ENCODE peak calls at places on chromosomes 11 and 22, in five cellular contexts. X is Peyer's patch, T is sigmoid colon, U is mesenchymal stem cell, F is DND-41. I is an unnamed sample.

GRCh38 chr22:30247974-30248373 is 1.4 kb upstream of the LIF start:
- DNase-seq in F (no peak), T (no peak), U (no peak), X (no peak), I (peak; percentile 10)

GRCh38 chr11:6523253-6523652 is 26.2 kb downstream of the DNHD1 start:
- DNase-seq in X (no peak), F (no peak), U (peak; percentile 52), T (no peak), I (no peak)

GRCh38 chr11:32379714-32380113 is 55.6 kb downstream of the WT1 start:
- DNase-seq in F (no peak), T (no peak), U (no peak), X (no peak), I (no peak)

GRCh38 chr22:23241562-23242472 is 61.5 kb downstream of the BCR start:
- DNase-seq in T (no peak), X (no peak), U (no peak), F (no peak), I (no peak)

GRCh38 chr11:33893711-33894401 is 2.0 kb upstream of the LMO2 start:
- DNase-seq in X (peak; percentile 65), T (no peak), U (peak; percentile 10), F (peak; percentile 75), I (peak; percentile 67)

GRCh38 chr22:29813563-29813962 is 24.5 kb downstream of the ASCC2 start:
- DNase-seq in F (no peak), X (no peak), U (peak; percentile 82), T (no peak), I (no peak)

GRCh38 chr22:20324139-20324516 is 4.3 kb upstream of the DGCR6L start:
- DNase-seq in F (no peak), U (no peak), T (no peak), X (peak; percentile 48), I (peak; percentile 45)

GRCh38 chr11:35683728-35684339 is 21.3 kb downstream of the TRIM44 start:
- DNase-seq in U (peak; percentile 45), F (no peak), X (no peak), T (no peak), I (no peak)

GRCh38 chr11:9017773-9018172 is 14.0 kb upstream of the NRIP3 start:
- DNase-seq in F (no peak), U (peak; percentile 45), X (peak; percentile 58), T (peak; percentile 88), I (no peak)

GRCh38 chr11:76659672-76660532 is 10.6 kb downstream of the LRRC32 start:
- DNase-seq in F (no peak), U (no peak), X (peak; percentile 35), T (peak; percentile 51), I (no peak)

GRCh38 chr11:43962383-43962969 is 20.0 kb downstream of the C11orf96 start:
- DNase-seq in T (no peak), F (no peak), X (peak; percentile 24), U (peak; percentile 41), I (no peak)

GRCh38 chr11:14774738-14775137 is 117.3 kb downstream of the CYP2R1 start:
- DNase-seq in X (no peak), F (no peak), U (no peak), T (no peak), I (no peak)

GRCh38 chr11:2297623-2298030 is 4.1 kb downstream of the C11orf21 start:
- DNase-seq in X (no peak), F (no peak), U (no peak), T (no peak), I (no peak)

GRCh38 chr11:122108828-122109227 is 7.2 kb downstream of the BLID start:
- DNase-seq in X (no peak), F (no peak), U (no peak), T (no peak), I (no peak)

GRCh38 chr22:31139866-31140716 is at the start of gene PLA2G3:
- DNase-seq in F (no peak), U (peak; percentile 72), X (no peak), T (no peak), I (no peak)

GRCh38 chr11:130775306-130776043 is 140.8 kb downstream of the SNX19 start:
- DNase-seq in U (peak; percentile 43), F (no peak), X (no peak), T (no peak), I (no peak)

GRCh38 chr11:21986361-21986760 is 206.5 kb upstream of the ANO5 start:
- DNase-seq in X (no peak), T (no peak), F (no peak), U (no peak), I (no peak)

GRCh38 chr11:28619870-28620540 is 511.8 kb downstream of the METTL15 start:
- DNase-seq in X (no peak), T (no peak), U (peak; percentile 68), F (no peak), I (no peak)

GRCh38 chr11:76426660-76427059 is 18.2 kb upstream of the EMSY start:
- DNase-seq in X (no peak), T (no peak), U (no peak), F (no peak), I (no peak)

GRCh38 chr11:15816996-15817395 is 539.4 kb downstream of the SOX6 start:
- DNase-seq in F (no peak), T (no peak), X (no peak), U (no peak), I (no peak)

GRCh38 chr22:31079095-31079642 is 1.9 kb upstream of the SMTN start:
- DNase-seq in U (no peak), F (no peak), X (peak; percentile 78), T (no peak), I (no peak)

GRCh38 chr11:80613630-80614029 is 1172.8 kb upstream of the TENM4 start:
- DNase-seq in X (no peak), T (no peak), F (no peak), U (no peak), I (no peak)

GRCh38 chr11:83335446-83336070 is 49.4 kb upstream of the CCDC90B start:
- DNase-seq in X (no peak), U (no peak), F (no peak), T (no peak), I (no peak)

GRCh38 chr11:66264893-66265292 is 3.5 kb upstream of the RAB1B start:
- DNase-seq in T (no peak), X (no peak), F (peak; percentile 45), U (no peak), I (no peak)

GRCh38 chr22:37500745-37501144 is 14.6 kb upstream of the MFNG start:
- DNase-seq in T (no peak), X (no peak), F (no peak), U (no peak), I (no peak)

GRCh38 chr22:37501176-37501609 is 15.0 kb upstream of the MFNG start:
- DNase-seq in T (no peak), X (no peak), U (no peak), F (no peak), I (no peak)

GRCh38 chr22:37502342-37503182 is 16.4 kb upstream of the MFNG start:
- DNase-seq in U (no peak), X (peak; percentile 94), T (no peak), F (no peak), I (no peak)

GRCh38 chr22:37503183-37503683 is 16.0 kb downstream of the CARD10 start:
- DNase-seq in F (no peak), X (no peak), U (no peak), T (no peak), I (no peak)

GRCh38 chr22:37501610-37502341 is 15.6 kb upstream of the MFNG start:
- DNase-seq in U (peak; percentile 84), X (peak; percentile 91), T (no peak), F (no peak), I (no peak)
- H3K4me3 ChIP-seq in U (no peak overlapping the region), X (peak overlapping the region; percentile 47), T (no peak overlapping the region), F (no peak overlapping the region), I (no peak overlapping the region)

GRCh38 chr11:61149624-61150615 is 11.3 kb downstream of the VPS37C start:
- DNase-seq in U (peak; percentile 87), T (peak; percentile 32), X (no peak), F (no peak), I (no peak)

GRCh38 chr11:61153593-61154090 is 7.6 kb downstream of the VPS37C start:
- DNase-seq in U (peak; percentile 89), T (peak; percentile 50), F (no peak), X (no peak), I (no peak)

GRCh38 chr11:61152816-61153592 is 8.2 kb downstream of the VPS37C start:
- DNase-seq in F (no peak), X (no peak), U (peak; percentile 90), T (peak; percentile 56), I (no peak)

GRCh38 chr11:61150656-61151544 is 10.3 kb downstream of the VPS37C start:
- DNase-seq in T (peak; percentile 29), U (no peak), X (no peak), F (no peak), I (no peak)

DNA sequence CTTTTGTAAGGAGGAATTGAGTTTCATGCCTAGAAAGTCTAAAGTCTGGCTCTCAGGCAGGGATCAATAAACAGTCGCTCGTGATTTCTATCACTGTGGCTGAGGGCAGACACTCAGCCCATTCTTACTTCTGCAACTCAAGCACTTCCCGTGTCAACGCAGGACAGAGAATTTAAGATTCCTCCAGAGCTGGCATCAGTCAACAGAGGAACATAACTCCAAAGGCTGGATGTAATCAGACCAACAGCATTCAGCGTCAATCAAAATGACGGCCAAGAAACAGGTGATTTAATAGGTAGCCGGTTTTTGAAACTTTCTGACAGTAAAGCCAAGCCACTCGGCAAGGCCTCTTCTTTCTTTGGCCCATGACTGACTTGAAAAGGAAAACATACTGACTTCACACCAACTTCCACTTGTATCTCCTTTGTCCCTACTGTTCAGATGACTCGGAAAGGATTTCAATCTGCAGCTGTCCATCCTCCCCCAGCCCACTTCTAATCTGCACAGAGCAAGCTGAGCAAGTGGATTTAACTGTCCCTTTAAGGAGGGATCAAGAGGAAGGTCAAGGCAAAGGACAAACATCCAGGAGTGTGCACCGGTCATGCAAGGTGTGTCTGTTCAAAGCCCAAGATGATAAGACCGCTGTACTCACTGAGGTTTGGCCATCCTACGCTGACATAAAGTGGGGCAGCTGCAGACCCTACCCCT is 9.5 kb downstream of the VPS37C start:
- DNase-seq in T (peak; percentile 12), U (no peak), X (no peak), F (no peak), I (no peak)
- H3K4me1 ChIP-seq in T (peaks cover 80% of the 10 kb centered on the region), U (peaks cover 30% of the 10 kb centered on the region), X (peaks cover 3% of the 10 kb centered on the region), F (no peaks in the 10 kb centered on the region), I (no peaks in the 10 kb centered on the region)

DNA sequence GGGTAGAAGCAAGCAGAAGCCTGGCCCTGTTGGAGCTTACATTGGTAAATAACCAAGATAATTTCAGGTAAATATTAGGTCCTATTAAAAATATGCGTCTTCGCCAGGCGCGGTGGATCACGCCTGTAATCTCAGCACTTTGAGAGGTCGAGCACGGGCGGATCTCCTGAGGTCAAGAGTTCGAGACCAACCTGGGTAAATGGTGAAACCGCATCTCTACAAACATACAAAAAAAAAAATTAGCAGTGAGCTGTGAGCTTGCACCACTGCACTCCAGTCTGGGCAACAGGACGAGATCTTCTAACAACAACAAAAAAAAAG is 529 bp upstream of the SULT4A1 start:
- DNase-seq in F (no peak), U (no peak), X (no peak), T (no peak), I (no peak)
- H3K4me3 ChIP-seq in F (no peak overlapping the region), U (peak overlapping the region; percentile 52), X (no peak overlapping the region), T (no peak overlapping the region), I (no peak overlapping the region)

DNA sequence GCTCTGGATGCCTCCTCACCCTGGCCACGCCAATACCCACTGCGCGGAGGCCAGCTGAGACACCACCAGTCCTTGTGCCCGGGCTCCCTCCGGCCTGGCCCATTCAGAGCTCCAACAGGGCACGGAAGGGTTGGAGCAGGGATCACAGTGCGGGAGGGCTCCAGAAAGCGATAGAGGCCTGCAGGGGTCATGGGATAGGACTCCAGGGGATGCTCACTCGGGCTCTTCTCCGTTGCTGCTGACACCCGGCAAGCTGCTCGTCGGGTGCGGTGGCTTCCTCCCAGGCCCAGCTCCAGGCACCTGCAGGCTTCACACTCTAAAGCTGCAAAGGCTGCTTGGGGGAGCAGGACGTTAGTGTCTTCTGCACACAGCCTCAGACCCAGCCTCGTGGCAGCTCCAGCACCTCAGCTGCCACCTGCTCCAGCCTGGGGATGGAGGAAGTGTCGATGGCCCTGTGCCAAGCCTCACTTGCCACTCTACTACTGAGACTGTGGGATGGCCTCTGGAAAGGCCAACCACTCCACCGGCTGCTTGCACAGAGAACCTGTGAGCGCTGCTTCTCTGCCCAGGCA is 10.6 kb downstream of the WNT7B start:
- DNase-seq in T (no peak), F (peak; percentile 91), X (no peak), U (no peak), I (no peak)
- H3K4me1 ChIP-seq in T (peaks cover 11% of the 10 kb centered on the region), F (peaks cover 27% of the 10 kb centered on the region), X (no peaks in the 10 kb centered on the region), U (peaks cover 85% of the 10 kb centered on the region), I (no peaks in the 10 kb centered on the region)